ENCODE peak calls at places on chromosome 16, in five cellular contexts. F is ovary; D is nephron progenitor cell; L is ELR; Y is activated CD8-positive, alpha-beta memory T cell treated with anti-CD3 and anti-CD28 coated beads for 4 hours. O is an unnamed sample.

GRCh38 chr16:66477028-66477515 is 50.0 kb downstream of the BEAN1 start:
- DNase-seq in F (no peak), D (no peak), L (no peak), Y (no peak), O (no peak)

GRCh38 chr16:86306046-86306644 is 204.2 kb upstream of the FOXF1 start:
- DNase-seq in F (no peak), D (no peak), L (no peak), Y (no peak), O (no peak)

GRCh38 chr16:35252356-35252936 is 1793.0 kb downstream of the TP53TG3F start:
- DNase-seq in F (no peak), D (no peak), L (peak), Y (no peak), O (no peak)

GRCh38 chr16:5709889-5710288 is 612.3 kb upstream of the EEF2KMT start:
- DNase-seq in F (no peak), D (peak), L (no peak), Y (no peak), O (no peak)

GRCh38 chr16:70428178-70428998 is 10.5 kb downstream of the ST3GAL2 start:
- DNase-seq in F (peak), D (peak), L (peak), Y (peak), O (peak)

GRCh38 chr16:87203060-87203656 is 114.0 kb downstream of the C16orf95 start:
- DNase-seq in F (no peak), D (peak), L (peak), Y (no peak), O (peak)

GRCh38 chr16:22183901-22184614 is 21.8 kb downstream of the SDR42E2 start:
- DNase-seq in F (no peak), D (peak), L (peak), Y (no peak), O (peak)

GRCh38 chr16:23294260-23294659 is 7.8 kb upstream of the SCNN1B start:
- DNase-seq in F (no peak), D (no peak), L (no peak), Y (no peak), O (no peak)